ENCODE peak calls at places on chromosomes 12 and 14, in four cellular contexts. N is SK-N-SH; U is adrenal gland; E is effector memory CD4-positive, alpha-beta T cell. V is an unnamed sample.
A peak's percentile ranks its signal among the peaks of the same experiment; 100 is the strongest.

GRCh38 chr12:93380480-93381121 is 2.9 kb downstream of the NUDT4 start:
- DNase-seq in N (peak; percentile 50), U (no peak), E (no peak), V (no peak)

GRCh38 chr14:95901014-95901413 is 24.4 kb downstream of the TUNAR start:
- DNase-seq in N (no peak), U (no peak), E (no peak), V (no peak)

GRCh38 chr14:73249564-73250316 is 12.4 kb downstream of the PAPLN start:
- DNase-seq in N (peak; percentile 27), U (no peak), E (no peak), V (no peak)

GRCh38 chr12:65319680-65320193 is 41.3 kb downstream of the MSRB3 start:
- DNase-seq in N (no peak), U (no peak), E (no peak), V (no peak)

GRCh38 chr14:103915616-103916015 is 12.6 kb upstream of the TDRD9 start:
- DNase-seq in N (no peak), U (no peak), E (no peak), V (no peak)

GRCh38 chr14:99752486-99753121 is 40.6 kb upstream of the EML1 start:
- DNase-seq in N (no peak), U (no peak), E (no peak), V (no peak)

GRCh38 chr12:57156701-57157403 is 9.4 kb upstream of the LRP1-AS start:
- DNase-seq in N (no peak), U (no peak), E (no peak), V (no peak)

GRCh38 chr12:20527396-20528154 is 159.2 kb downstream of the PDE3A start:
- DNase-seq in N (no peak), U (no peak), E (no peak), V (no peak)

GRCh38 chr14:74324945-74325361 is 22.2 kb upstream of the ABCD4 start:
- DNase-seq in N (peak; percentile 73), U (no peak), E (no peak), V (no peak)

GRCh38 chr12:52224154-52224553 is 8.9 kb upstream of the KRT7 start:
- DNase-seq in N (no peak), U (no peak), E (no peak), V (no peak)

GRCh38 chr12:121580959-121581680 is at the start of gene KDM2B:
- DNase-seq in N (peak; percentile 46), U (peak; percentile 52), E (no peak), V (peak; percentile 77)

GRCh38 chr12:1584326-1584725 is 10.1 kb downstream of the FBXL14 start:
- DNase-seq in N (no peak), U (no peak), E (no peak), V (no peak)

GRCh38 chr12:1580526-1580925 is 13.9 kb downstream of the FBXL14 start:
- DNase-seq in N (no peak), U (no peak), E (no peak), V (no peak)

GRCh38 chr12:1581973-1582708 is 12.2 kb downstream of the FBXL14 start:
- DNase-seq in N (no peak), U (no peak), E (no peak), V (no peak)

GRCh38 chr12:1582709-1583050 is 11.7 kb downstream of the FBXL14 start:
- DNase-seq in N (no peak), U (no peak), E (no peak), V (no peak)

GRCh38 chr12:1583421-1584078 is 10.8 kb downstream of the FBXL14 start:
- DNase-seq in N (peak; percentile 81), U (peak; percentile 75), E (peak; percentile 44), V (peak; percentile 78)
- H3K4me1 ChIP-seq in N (no peaks in the 10 kb centered on the region), U (no peaks in the 10 kb centered on the region), E (peaks cover 7% of the 10 kb centered on the region), V (peaks cover 3% of the 10 kb centered on the region)

DNA sequence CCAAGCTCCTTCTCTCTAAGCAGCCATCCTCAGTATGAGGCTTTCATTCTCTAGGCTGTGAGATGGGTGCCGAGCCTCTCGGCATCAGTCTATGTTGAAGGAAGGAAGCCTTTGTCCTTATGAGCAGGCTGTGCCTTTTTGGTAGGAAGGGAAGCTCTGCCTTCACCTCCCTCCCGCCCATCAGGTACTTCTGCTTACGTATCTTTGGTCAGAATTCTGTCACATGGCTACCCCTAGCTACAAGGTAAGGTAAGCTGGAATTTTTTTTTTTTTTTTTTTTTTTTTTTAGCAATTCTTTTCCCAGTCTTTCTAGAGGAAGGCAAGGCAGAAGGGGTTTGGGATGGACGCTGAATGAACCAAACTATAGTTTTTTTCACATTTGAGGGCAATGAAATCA is 16.9 kb downstream of the BATF start:
- DNase-seq in N (no peak), U (no peak), E (no peak), V (no peak)
- H3K4me1 ChIP-seq in N (no peaks in the 10 kb centered on the region), U (peaks cover 19% of the 10 kb centered on the region), E (peaks cover 45% of the 10 kb centered on the region), V (peaks cover 24% of the 10 kb centered on the region)

GRCh38 chr14:101133068-101133467 is 229.5 kb upstream of the RTL1 start:
- DNase-seq in N (no peak), U (no peak), E (no peak), V (no peak)

GRCh38 chr14:101130861-101131260 is 227.3 kb upstream of the RTL1 start:
- DNase-seq in N (peak; percentile 22), U (no peak), E (no peak), V (no peak)

GRCh38 chr14:101132588-101132987 is 229.1 kb upstream of the RTL1 start:
- DNase-seq in N (no peak), U (no peak), E (no peak), V (no peak)

GRCh38 chr14:101132051-101132541 is 228.6 kb upstream of the RTL1 start:
- DNase-seq in N (peak; percentile 50), U (no peak), E (no peak), V (no peak)

GRCh38 chr14:101131451-101131916 is 228.0 kb upstream of the RTL1 start:
- DNase-seq in N (peak; percentile 78), U (no peak), E (no peak), V (no peak)
- H3K4me1 ChIP-seq in N (peaks cover 78% of the 10 kb centered on the region), U (no peaks in the 10 kb centered on the region), E (no peaks in the 10 kb centered on the region), V (no peaks in the 10 kb centered on the region)

DNA sequence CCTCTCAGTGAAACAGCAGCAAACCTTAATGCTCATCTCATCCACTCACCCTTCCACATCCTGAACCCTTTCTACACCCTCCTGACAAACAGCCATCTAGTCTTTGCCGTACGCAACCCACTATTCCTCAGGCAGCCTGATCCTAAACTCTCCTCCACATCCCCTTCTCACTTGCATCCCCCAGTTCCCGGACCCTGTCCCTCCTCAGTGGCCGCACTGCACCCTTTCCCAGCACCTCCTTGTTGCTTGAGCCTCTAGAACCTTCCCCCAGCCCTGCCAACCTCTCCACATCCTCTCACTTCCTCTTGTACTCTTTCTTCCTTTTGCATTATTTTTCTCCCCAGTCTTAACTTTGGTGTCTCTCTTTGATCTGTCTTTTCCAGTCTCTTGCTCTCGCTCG is 42.9 kb downstream of the IQSEC3 start:
- DNase-seq in N (no peak), U (no peak), E (no peak), V (no peak)
- H3K4me1 ChIP-seq in N (peaks cover 6% of the 10 kb centered on the region), U (no peaks in the 10 kb centered on the region), E (no peaks in the 10 kb centered on the region), V (no peaks in the 10 kb centered on the region)

V was measured in testis.